ENCODE peak calls at places on chromosome 2, in eight cellular contexts. D is spleen, V is HL-60, F is upper lobe of left lung, W is GM12892, X is transverse colon, H is HCT116, U is sigmoid colon. I is an unnamed sample.

GRCh38 chr2:44883356-44883755 is 58.1 kb upstream of the SIX3 start:
- DNase-seq in D (no peak), V (no peak), F (no peak), W (no peak), X (no peak), H (no peak), U (no peak), I (no peak)

GRCh38 chr2:14702258-14702657 is 69.7 kb downstream of the LRATD1 start:
- DNase-seq in D (no peak), V (no peak), F (no peak), W (no peak), X (no peak), H (no peak), U (no peak), I (no peak)

GRCh38 chr2:112830469-112830868 is 6.1 kb downstream of the IL1B start:
- DNase-seq in D (no peak), V (no peak), F (no peak), W (no peak), X (no peak), H (no peak), U (no peak), I (no peak)

GRCh38 chr2:144469788-144470187 is 50.1 kb downstream of the ZEB2 start:
- DNase-seq in D (no peak), V (no peak), F (no peak), W (no peak), X (no peak), H (no peak), U (no peak), I (no peak)

GRCh38 chr2:84906108-84906899 is 848 bp downstream of the TMSB10 start:
- DNase-seq in D (peak), V (no peak), F (peak), W (no peak), X (peak), H (no peak), U (peak), I (no peak)

GRCh38 chr2:233062946-233063268 is 2.8 kb downstream of the INPP5D start:
- DNase-seq in D (peak), V (no peak), F (no peak), W (no peak), X (no peak), H (no peak), U (no peak), I (no peak)

GRCh38 chr2:190023860-190024259 is 38.7 kb downstream of the MSTN start:
- DNase-seq in D (no peak), V (peak), F (no peak), W (no peak), X (no peak), H (peak), U (no peak), I (peak)

GRCh38 chr2:221657821-221658220 is 85.7 kb upstream of the EPHA4 start:
- DNase-seq in D (no peak), V (no peak), F (no peak), W (no peak), X (no peak), H (no peak), U (no peak), I (no peak)

GRCh38 chr2:174059178-174059874 is 94.2 kb upstream of the SP3 start:
- DNase-seq in D (no peak), V (peak), F (no peak), W (no peak), X (no peak), H (no peak), U (no peak), I (peak)

GRCh38 chr2:176415156-176415870 is 146.1 kb downstream of the MTX2 start:
- DNase-seq in D (no peak), V (no peak), F (no peak), W (no peak), X (no peak), H (no peak), U (no peak), I (no peak)

GRCh38 chr2:152355411-152355831 is 20.4 kb downstream of the FMNL2 start:
- DNase-seq in D (no peak), V (no peak), F (no peak), W (no peak), X (no peak), H (no peak), U (no peak), I (peak)

GRCh38 chr2:157784169-157784822 is 91.8 kb downstream of the ACVR1 start:
- DNase-seq in D (no peak), V (no peak), F (peak), W (no peak), X (peak), H (no peak), U (peak), I (no peak)

GRCh38 chr2:168277276-168277675 is 29.9 kb upstream of the STK39 start:
- DNase-seq in D (no peak), V (no peak), F (no peak), W (no peak), X (no peak), H (peak), U (no peak), I (no peak)

GRCh38 chr2:143030127-143030526 is 99.1 kb upstream of the ARHGAP15 start:
- DNase-seq in D (no peak), V (peak), F (no peak), W (no peak), X (no peak), H (no peak), U (no peak), I (no peak)

GRCh38 chr2:71749671-71750101 is 296.3 kb downstream of the DYSF start:
- DNase-seq in D (no peak), V (no peak), F (no peak), W (no peak), X (no peak), H (no peak), U (no peak), I (no peak)

GRCh38 chr2:240620149-240620731 is 5.0 kb upstream of the GPR35 start:
- DNase-seq in D (peak), V (no peak), F (no peak), W (no peak), X (no peak), H (no peak), U (peak), I (no peak)

GRCh38 chr2:102094917-102095316 is 47.6 kb upstream of the IL1R1 start:
- DNase-seq in D (no peak), V (peak), F (peak), W (no peak), X (peak), H (peak), U (no peak), I (peak)

GRCh38 chr2:104944495-104944894 is 90.6 kb downstream of the POU3F3 start:
- DNase-seq in D (no peak), V (no peak), F (no peak), W (no peak), X (no peak), H (peak), U (no peak), I (peak)

GRCh38 chr2:137659616-137660015 is 304.7 kb upstream of the HNMT start:
- DNase-seq in D (no peak), V (no peak), F (peak), W (no peak), X (peak), H (no peak), U (no peak), I (peak)

GRCh38 chr2:223973606-223974005 is 16.3 kb downstream of the MRPL44 start:
- DNase-seq in D (no peak), V (no peak), F (no peak), W (no peak), X (no peak), H (no peak), U (no peak), I (no peak)

GRCh38 chr2:219542931-219543595 is 546 bp downstream of the CHPF start:
- DNase-seq in D (no peak), V (no peak), F (peak), W (peak), X (peak), H (no peak), U (no peak), I (peak)

GRCh38 chr2:191478754-191479679 is 198.9 kb upstream of the NABP1 start:
- DNase-seq in D (no peak), V (no peak), F (peak), W (no peak), X (peak), H (no peak), U (peak), I (peak)

GRCh38 chr2:149686677-149687427 is 99.3 kb upstream of the MMADHC start:
- DNase-seq in D (no peak), V (no peak), F (no peak), W (no peak), X (no peak), H (no peak), U (no peak), I (no peak)
- TF ChIP-seq POLR2AphosphoS5 in D (no peak), V (no peak), F (no peak), W (no peak), X (no peak), H (no peak), U (peak), I (no peak)

DNA sequence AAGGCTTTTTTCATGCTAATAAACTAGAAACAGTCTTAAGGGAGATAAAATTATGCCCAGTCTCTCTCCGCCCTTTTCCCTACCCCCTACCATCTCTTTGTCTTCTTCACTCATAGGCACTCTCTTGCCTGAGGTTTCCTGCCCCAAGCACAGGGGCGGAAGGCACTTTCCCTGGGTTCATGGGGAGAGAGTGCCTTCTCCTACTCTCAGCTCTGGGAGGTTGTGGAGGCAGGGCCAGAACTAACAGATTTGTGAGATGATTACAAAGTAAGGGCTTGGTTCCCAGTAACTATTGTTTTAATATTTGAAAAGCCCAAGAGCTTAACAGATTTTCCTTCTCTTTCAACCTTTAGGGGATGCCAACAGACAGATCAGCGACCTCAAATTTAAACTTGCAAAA is 26.1 kb upstream of the RBM44 start:
- DNase-seq in D (no peak), V (no peak), F (no peak), W (no peak), X (no peak), H (no peak), U (no peak), I (no peak)
- TF ChIP-seq POLR2AphosphoS5 in D (no peak), V (no peak), F (no peak), W (no peak), X (no peak), H (no peak), U (no peak), I (no peak)

DNA sequence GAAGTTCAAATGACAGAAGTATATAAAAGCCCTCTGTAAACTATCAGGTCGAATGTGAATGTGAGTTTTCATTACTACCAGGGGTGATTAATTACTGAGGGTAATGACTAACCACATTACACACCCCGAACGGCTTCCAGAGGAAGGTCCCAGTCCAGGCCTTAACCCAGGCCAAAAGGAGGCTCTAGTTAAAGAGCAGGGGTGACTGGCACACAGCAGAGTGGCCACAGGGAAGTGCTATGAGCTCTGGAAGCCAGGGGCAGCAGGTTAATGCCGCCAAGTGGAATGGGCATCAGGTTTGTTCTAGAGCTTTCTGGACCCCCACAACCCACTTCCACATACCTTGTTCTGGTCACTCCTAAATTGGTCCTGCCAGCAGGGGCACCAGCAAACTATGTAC is 87.7 kb downstream of the BCL11A start:
- DNase-seq in D (no peak), V (no peak), F (no peak), W (no peak), X (no peak), H (no peak), U (no peak), I (no peak)
- TF ChIP-seq POLR2AphosphoS5 in D (no peak), V (no peak), F (no peak), W (no peak), X (no peak), H (no peak), U (no peak), I (no peak)

GRCh38 chr2:160241251-160242137 is 41.4 kb upstream of the ITGB6 start:
- DNase-seq in D (no peak), V (no peak), F (peak), W (no peak), X (peak), H (peak), U (peak), I (no peak)
- TF ChIP-seq POLR2AphosphoS5 in D (no peak), V (no peak), F (peak), W (no peak), X (no peak), H (peak), U (no peak), I (no peak)

DNA sequence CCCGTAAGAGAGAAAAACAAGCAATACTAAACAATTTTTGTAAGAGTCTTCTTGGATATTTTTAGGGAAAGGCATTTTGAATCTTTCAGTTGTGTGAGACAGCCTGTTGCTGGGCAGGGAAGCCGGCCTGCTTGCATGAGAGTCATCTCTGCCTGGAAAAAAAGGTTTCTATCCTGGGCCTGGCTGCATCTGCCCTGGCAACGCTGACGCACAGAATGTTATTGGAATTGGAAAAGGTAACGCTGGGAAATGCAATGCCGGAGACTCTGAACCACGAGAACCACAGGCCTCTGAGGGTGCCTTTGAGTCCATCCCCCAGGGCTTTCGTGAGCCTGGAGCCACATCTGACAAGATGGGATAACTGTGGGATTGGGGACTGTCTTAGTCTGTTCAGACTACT is 17.9 kb upstream of the NPAS2 start:
- DNase-seq in D (no peak), V (no peak), F (no peak), W (no peak), X (no peak), H (no peak), U (no peak), I (no peak)
- TF ChIP-seq POLR2AphosphoS5 in D (no peak), V (no peak), F (no peak), W (no peak), X (no peak), H (no peak), U (no peak), I (no peak)

GRCh38 chr2:64019083-64019974 is at the start of gene VPS54:
- DNase-seq in D (peak), V (peak), F (peak), W (peak), X (peak), H (peak), U (peak), I (peak)
- TF ChIP-seq POLR2AphosphoS5 in D (peak), V (peak), F (peak), W (peak), X (no peak), H (peak), U (peak), I (peak)

DNA sequence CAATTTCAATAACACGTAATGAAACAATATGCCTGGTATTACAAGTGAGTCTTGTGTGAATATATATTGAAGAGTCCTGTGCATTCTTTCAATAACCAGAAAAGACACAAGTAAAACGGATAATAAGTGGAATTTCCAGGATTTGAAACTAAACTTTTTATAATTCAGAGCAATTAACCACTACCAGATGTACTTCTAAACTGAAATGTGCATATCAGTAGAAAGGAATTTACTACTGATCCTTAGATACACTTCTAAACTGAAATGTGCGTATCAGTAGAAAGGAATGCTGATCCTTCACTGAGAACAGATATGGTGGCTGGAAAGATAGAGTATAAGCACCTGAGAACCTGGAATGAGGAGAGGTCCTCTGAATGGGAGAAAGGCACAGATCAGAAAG is 470.9 kb upstream of the SPHKAP start:
- DNase-seq in D (no peak), V (no peak), F (no peak), W (no peak), X (no peak), H (no peak), U (no peak), I (no peak)
- TF ChIP-seq POLR2AphosphoS5 in D (no peak), V (no peak), F (no peak), W (no peak), X (no peak), H (no peak), U (no peak), I (no peak)

DNA sequence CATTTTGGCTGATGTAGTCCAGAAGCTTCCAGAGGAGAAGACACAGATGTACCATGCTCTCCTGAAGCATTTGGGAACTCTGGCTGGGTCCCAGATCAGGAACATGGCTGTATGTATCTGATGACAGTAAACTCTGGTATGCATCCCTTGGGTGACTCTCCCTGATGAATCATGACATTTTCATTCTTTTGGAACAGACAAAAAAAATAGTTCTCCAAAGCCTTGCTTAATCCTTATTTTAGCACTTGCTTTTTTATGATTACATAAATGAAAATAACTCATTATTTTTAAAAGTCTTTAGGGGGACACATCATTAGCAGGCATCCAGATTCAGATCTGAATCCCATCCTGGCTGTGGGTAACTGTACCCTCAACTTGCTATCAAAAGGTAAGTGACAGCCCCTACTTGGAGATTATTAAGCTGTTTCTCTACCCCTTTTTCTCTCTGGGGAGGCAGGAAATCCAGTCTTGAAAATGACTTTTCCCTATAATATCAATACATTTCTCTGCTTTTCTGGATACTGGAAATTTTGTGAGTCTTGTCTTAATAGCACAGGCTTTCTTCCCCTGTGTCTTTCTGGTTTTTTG is 23.3 kb downstream of the AOX1 start:
- DNase-seq in D (no peak), V (no peak), F (no peak), W (no peak), X (no peak), H (peak), U (peak), I (no peak)
- TF ChIP-seq POLR2AphosphoS5 in D (no peak), V (no peak), F (no peak), W (no peak), X (no peak), H (no peak), U (peak), I (no peak)

GRCh38 chr2:163601377-163601776 is 134.4 kb downstream of the FIGN start:
- DNase-seq in D (no peak), V (no peak), F (no peak), W (no peak), X (no peak), H (no peak), U (no peak), I (no peak)

GRCh38 chr2:163604941-163605555 is 130.8 kb downstream of the FIGN start:
- DNase-seq in D (no peak), V (no peak), F (no peak), W (no peak), X (no peak), H (no peak), U (no peak), I (no peak)

GRCh38 chr2:163602196-163602595 is 133.6 kb downstream of the FIGN start:
- DNase-seq in D (no peak), V (no peak), F (no peak), W (no peak), X (no peak), H (no peak), U (no peak), I (no peak)

GRCh38 chr2:163595033-163595432 is 140.8 kb downstream of the FIGN start:
- DNase-seq in D (no peak), V (no peak), F (no peak), W (no peak), X (no peak), H (no peak), U (no peak), I (no peak)

GRCh38 chr2:163600801-163601200 is 135.0 kb downstream of the FIGN start:
- DNase-seq in D (no peak), V (no peak), F (no peak), W (no peak), X (no peak), H (no peak), U (no peak), I (no peak)
- TF ChIP-seq POLR2AphosphoS5 in D (no peak), V (no peak), F (no peak), W (no peak), X (no peak), H (no peak), U (no peak), I (no peak)

I was measured in HepG2.